ENCODE peak calls at places on chromosomes 5 and 9, in seven cellular contexts. One of them, this sample, is unnamed.

GRCh38 chr9:99822596-99823391 is 1.1 kb downstream of the NR4A3 start:
- DNase-seq in transverse colon: peak
- DNase-seq in ovary: peak
- DNase-seq in HepG2: peak
- DNase-seq in K562: peak
- DNase-seq in A549: peak
- DNase-seq in sigmoid colon: peak
- DNase-seq in this sample: peak

GRCh38 chr9:134571326-134571871 is 70.2 kb upstream of the COL5A1 start:
- DNase-seq in transverse colon: no peak
- DNase-seq in ovary: no peak
- DNase-seq in HepG2: no peak
- DNase-seq in K562: no peak
- DNase-seq in A549: no peak
- DNase-seq in sigmoid colon: peak
- DNase-seq in this sample: peak

GRCh38 chr9:105912868-105913516 is 218.7 kb downstream of the TMEM38B start:
- DNase-seq in transverse colon: no peak
- DNase-seq in ovary: no peak
- DNase-seq in HepG2: no peak
- DNase-seq in K562: no peak
- DNase-seq in A549: peak
- DNase-seq in sigmoid colon: no peak
- DNase-seq in this sample: no peak

GRCh38 chr9:137087409-137087925 is 682 bp downstream of the MAN1B1 start:
- DNase-seq in transverse colon: no peak
- DNase-seq in ovary: no peak
- DNase-seq in HepG2: no peak
- DNase-seq in K562: peak
- DNase-seq in A549: no peak
- DNase-seq in sigmoid colon: no peak
- DNase-seq in this sample: no peak

GRCh38 chr5:180180198-180180820 is 28.7 kb downstream of the RASGEF1C start:
- DNase-seq in transverse colon: no peak
- DNase-seq in ovary: no peak
- DNase-seq in HepG2: no peak
- DNase-seq in K562: no peak
- DNase-seq in A549: no peak
- DNase-seq in sigmoid colon: no peak
- DNase-seq in this sample: no peak

GRCh38 chr5:133925866-133926488 is 42.4 kb downstream of the C5orf15 start:
- DNase-seq in transverse colon: no peak
- DNase-seq in ovary: no peak
- DNase-seq in HepG2: no peak
- DNase-seq in K562: no peak
- DNase-seq in A549: no peak
- DNase-seq in sigmoid colon: no peak
- DNase-seq in this sample: no peak

GRCh38 chr9:33813712-33814641 is 3.0 kb upstream of the UBE2R2 start:
- DNase-seq in transverse colon: no peak
- DNase-seq in ovary: no peak
- DNase-seq in HepG2: peak
- DNase-seq in K562: peak
- DNase-seq in A549: peak
- DNase-seq in sigmoid colon: no peak
- DNase-seq in this sample: no peak

GRCh38 chr9:95230046-95230445 is 87.5 kb downstream of the FANCC start:
- DNase-seq in transverse colon: no peak
- DNase-seq in ovary: no peak
- DNase-seq in HepG2: peak
- DNase-seq in K562: peak
- DNase-seq in A549: peak
- DNase-seq in sigmoid colon: no peak
- DNase-seq in this sample: no peak

GRCh38 chr9:112166176-112167140 is 8.6 kb downstream of the SUSD1 start:
- DNase-seq in transverse colon: no peak
- DNase-seq in ovary: no peak
- DNase-seq in HepG2: peak
- DNase-seq in K562: peak
- DNase-seq in A549: peak
- DNase-seq in sigmoid colon: no peak
- DNase-seq in this sample: no peak

GRCh38 chr9:92980085-92980745 is 32.9 kb downstream of the FGD3 start:
- DNase-seq in transverse colon: no peak
- DNase-seq in ovary: no peak
- DNase-seq in HepG2: no peak
- DNase-seq in K562: no peak
- DNase-seq in A549: no peak
- DNase-seq in sigmoid colon: no peak
- DNase-seq in this sample: no peak

GRCh38 chr9:31745468-31745867 is 639.0 kb upstream of the ACO1 start:
- DNase-seq in transverse colon: no peak
- DNase-seq in ovary: no peak
- DNase-seq in HepG2: no peak
- DNase-seq in K562: no peak
- DNase-seq in A549: no peak
- DNase-seq in sigmoid colon: no peak
- DNase-seq in this sample: no peak

GRCh38 chr9:18163146-18163545 is 310.8 kb upstream of the ADAMTSL1 start:
- DNase-seq in transverse colon: peak
- DNase-seq in ovary: no peak
- DNase-seq in HepG2: no peak
- DNase-seq in K562: no peak
- DNase-seq in A549: no peak
- DNase-seq in sigmoid colon: no peak
- DNase-seq in this sample: peak

GRCh38 chr9:136207616-136208015 is 2.7 kb upstream of the LHX3 start:
- DNase-seq in transverse colon: no peak
- DNase-seq in ovary: no peak
- DNase-seq in HepG2: no peak
- DNase-seq in K562: no peak
- DNase-seq in A549: no peak
- DNase-seq in sigmoid colon: no peak
- DNase-seq in this sample: no peak

GRCh38 chr5:16891043-16891442 is 45.0 kb downstream of the MYO10 start:
- DNase-seq in transverse colon: no peak
- DNase-seq in ovary: no peak
- DNase-seq in HepG2: no peak
- DNase-seq in K562: no peak
- DNase-seq in A549: no peak
- DNase-seq in sigmoid colon: no peak
- DNase-seq in this sample: no peak

DNA sequence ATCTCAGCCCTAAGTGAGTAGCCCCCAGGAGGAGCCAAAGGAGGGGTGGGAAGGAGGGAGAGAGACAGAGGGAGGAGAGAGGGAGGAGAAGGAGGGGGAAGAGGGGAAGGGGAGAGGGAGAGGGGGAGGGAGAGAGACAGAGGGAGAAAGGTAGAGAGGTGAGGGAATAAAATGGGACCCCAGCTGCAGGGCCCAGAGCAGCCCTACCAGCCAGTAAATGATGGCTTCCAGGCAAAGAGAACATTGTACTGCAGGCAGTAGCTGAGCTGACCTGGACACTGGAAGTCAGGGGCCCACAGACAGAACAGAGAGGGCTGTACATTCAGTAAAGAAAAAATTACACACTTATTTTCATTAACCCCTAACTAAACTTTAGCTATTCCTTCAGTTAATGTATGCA is 57.8 kb upstream of the GNE start:
- DNase-seq in transverse colon: no peak
- DNase-seq in ovary: no peak
- DNase-seq in HepG2: no peak
- DNase-seq in K562: no peak
- DNase-seq in A549: no peak
- DNase-seq in sigmoid colon: no peak
- DNase-seq in this sample: no peak
- H3K4me3 ChIP-seq in transverse colon: no peak
- H3K4me3 ChIP-seq in ovary: no peak
- H3K4me3 ChIP-seq in HepG2: peak
- H3K4me3 ChIP-seq in K562: no peak
- H3K4me3 ChIP-seq in A549: no peak
- H3K4me3 ChIP-seq in sigmoid colon: no peak
- H3K4me3 ChIP-seq in this sample: no peak

GRCh38 chr5:125673359-125673950 is 749.8 kb upstream of the GRAMD2B start:
- DNase-seq in transverse colon: no peak
- DNase-seq in ovary: no peak
- DNase-seq in HepG2: no peak
- DNase-seq in K562: no peak
- DNase-seq in A549: no peak
- DNase-seq in sigmoid colon: no peak
- DNase-seq in this sample: no peak
- TF ChIP-seq CTCF in transverse colon: no peak
- TF ChIP-seq CTCF in ovary: no peak
- TF ChIP-seq CTCF in HepG2: no peak
- TF ChIP-seq CTCF in K562: no peak
- TF ChIP-seq CTCF in A549: no peak
- TF ChIP-seq CTCF in sigmoid colon: no peak
- TF ChIP-seq CTCF in this sample: no peak

GRCh38 chr5:132437604-132438275 is 52.8 kb downstream of the IRF1 start:
- DNase-seq in transverse colon: peak
- DNase-seq in ovary: peak
- DNase-seq in HepG2: no peak
- DNase-seq in K562: peak
- DNase-seq in A549: peak
- DNase-seq in sigmoid colon: peak
- DNase-seq in this sample: peak

GRCh38 chr5:132438931-132439330 is 51.6 kb downstream of the IRF1 start:
- DNase-seq in transverse colon: no peak
- DNase-seq in ovary: no peak
- DNase-seq in HepG2: no peak
- DNase-seq in K562: no peak
- DNase-seq in A549: no peak
- DNase-seq in sigmoid colon: no peak
- DNase-seq in this sample: no peak

GRCh38 chr5:132435891-132436290 is 54.7 kb downstream of the IRF1 start:
- DNase-seq in transverse colon: peak
- DNase-seq in ovary: no peak
- DNase-seq in HepG2: no peak
- DNase-seq in K562: no peak
- DNase-seq in A549: no peak
- DNase-seq in sigmoid colon: no peak
- DNase-seq in this sample: no peak

GRCh38 chr5:132434813-132435286 is 55.7 kb downstream of the IRF1 start:
- DNase-seq in transverse colon: peak
- DNase-seq in ovary: no peak
- DNase-seq in HepG2: peak
- DNase-seq in K562: no peak
- DNase-seq in A549: no peak
- DNase-seq in sigmoid colon: no peak
- DNase-seq in this sample: no peak

DNA sequence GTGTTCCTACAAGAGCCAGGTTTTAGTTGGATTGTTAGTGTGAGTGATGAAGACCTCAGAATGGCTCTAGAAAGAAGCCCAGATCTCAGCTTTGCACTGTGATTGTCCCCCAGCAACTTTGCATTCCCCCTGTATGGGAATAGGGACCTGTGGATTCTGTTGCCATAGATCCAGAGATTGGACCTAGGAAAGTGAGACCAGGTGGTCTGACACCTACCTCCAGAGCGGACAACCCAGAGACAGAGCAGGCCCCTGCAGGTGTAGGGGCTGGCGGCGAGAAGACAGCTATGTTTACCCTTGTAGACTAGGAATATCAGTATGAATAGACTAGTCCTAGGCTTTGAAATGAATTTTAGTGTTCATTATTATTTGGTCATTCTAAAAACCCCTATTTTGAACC is 53.6 kb downstream of the IRF1 start:
- DNase-seq in transverse colon: no peak
- DNase-seq in ovary: no peak
- DNase-seq in HepG2: no peak
- DNase-seq in K562: no peak
- DNase-seq in A549: no peak
- DNase-seq in sigmoid colon: no peak
- DNase-seq in this sample: no peak
- TF ChIP-seq EP300 in transverse colon: no peak
- TF ChIP-seq EP300 in ovary: no peak
- TF ChIP-seq EP300 in HepG2: no peak
- TF ChIP-seq EP300 in K562: no peak
- TF ChIP-seq EP300 in A549: no peak
- TF ChIP-seq EP300 in sigmoid colon: no peak
- TF ChIP-seq EP300 in this sample: no peak

GRCh38 chr9:121269030-121269887 is 1.3 kb downstream of the GSN start:
- DNase-seq in transverse colon: peak
- DNase-seq in ovary: no peak
- DNase-seq in HepG2: no peak
- DNase-seq in K562: peak
- DNase-seq in A549: no peak
- DNase-seq in sigmoid colon: peak
- DNase-seq in this sample: peak

GRCh38 chr9:121267689-121268597 is at the start of gene GSN:
- DNase-seq in transverse colon: peak
- DNase-seq in ovary: peak
- DNase-seq in HepG2: peak
- DNase-seq in K562: peak
- DNase-seq in A549: peak
- DNase-seq in sigmoid colon: peak
- DNase-seq in this sample: peak

GRCh38 chr9:121266356-121266755 is 1.6 kb upstream of the GSN start:
- DNase-seq in transverse colon: no peak
- DNase-seq in ovary: no peak
- DNase-seq in HepG2: no peak
- DNase-seq in K562: no peak
- DNase-seq in A549: no peak
- DNase-seq in sigmoid colon: no peak
- DNase-seq in this sample: no peak

GRCh38 chr9:121268598-121269029 is 652 bp downstream of the GSN start:
- DNase-seq in transverse colon: no peak
- DNase-seq in ovary: no peak
- DNase-seq in HepG2: no peak
- DNase-seq in K562: no peak
- DNase-seq in A549: no peak
- DNase-seq in sigmoid colon: peak
- DNase-seq in this sample: no peak

DNA sequence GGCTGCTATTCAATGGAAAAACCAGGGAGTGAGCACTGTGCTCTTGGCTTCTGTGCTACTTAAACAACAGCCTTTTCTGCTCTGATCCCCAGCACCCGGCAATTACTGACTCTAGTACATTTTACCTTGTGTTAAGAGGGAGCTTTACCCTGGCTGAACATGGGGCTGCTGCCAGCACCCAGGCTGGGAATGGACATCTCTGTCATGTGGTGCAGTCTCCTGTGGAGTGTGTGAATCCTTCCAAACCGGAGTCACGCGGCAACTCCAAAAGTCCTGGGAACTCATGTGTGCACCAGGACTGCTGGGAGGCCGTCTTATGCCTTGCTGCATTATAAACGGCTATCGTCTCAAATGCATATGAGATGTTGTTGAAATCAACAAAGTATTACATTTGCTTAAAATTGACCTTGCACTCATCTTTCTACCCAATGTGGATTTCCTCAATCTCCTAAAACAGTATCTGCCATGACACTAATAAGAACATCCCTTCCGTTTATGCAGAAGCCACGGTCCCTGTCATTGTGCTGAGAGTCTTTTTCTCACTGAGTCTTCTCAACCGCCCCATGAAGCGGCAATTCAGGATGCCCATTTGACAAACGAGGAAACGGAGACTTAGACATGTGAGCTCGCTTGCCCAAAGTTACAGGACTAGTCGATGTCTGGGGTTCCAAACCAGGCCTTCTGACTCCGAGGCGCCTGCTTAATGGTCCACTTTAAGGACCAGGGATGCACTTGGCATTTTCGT is 884 bp upstream of the GSN start:
- DNase-seq in transverse colon: no peak
- DNase-seq in ovary: no peak
- DNase-seq in HepG2: no peak
- DNase-seq in K562: no peak
- DNase-seq in A549: no peak
- DNase-seq in sigmoid colon: peak
- DNase-seq in this sample: no peak
- H3K4me3 ChIP-seq in transverse colon: peak
- H3K4me3 ChIP-seq in ovary: peak
- H3K4me3 ChIP-seq in HepG2: peak
- H3K4me3 ChIP-seq in K562: no peak
- H3K4me3 ChIP-seq in A549: peak
- H3K4me3 ChIP-seq in sigmoid colon: peak
- H3K4me3 ChIP-seq in this sample: peak

This sample was measured in stomach.